ENCODE peak calls at places on chromosomes 16 and 17, in five cellular contexts. G, H, C, O and D are unnamed samples.

GRCh38 chr16:74868035-74868434 is 93.4 kb upstream of the FA2H start:
- DNase-seq in G (no peak), H (no peak), C (no peak), O (no peak), D (no peak)

GRCh38 chr16:67837811-67838210 is 4.3 kb upstream of the THAP11 start:
- DNase-seq in G (no peak), H (no peak), C (no peak), O (no peak), D (no peak)

GRCh38 chr17:2213291-2213960 is 90.2 kb downstream of the SMG6 start:
- DNase-seq in G (no peak), H (no peak), C (no peak), O (no peak), D (no peak)

GRCh38 chr16:88558457-88559442 is 11.5 kb upstream of the ZC3H18 start:
- DNase-seq in G (no peak), H (no peak), C (peak), O (no peak), D (no peak)

GRCh38 chr17:74892974-74893911 is at the start of gene FADS6:
- DNase-seq in G (no peak), H (no peak), C (no peak), O (no peak), D (no peak)

GRCh38 chr17:70181866-70182265 is 12.5 kb downstream of the KCNJ2 start:
- DNase-seq in G (no peak), H (no peak), C (no peak), O (no peak), D (no peak)

GRCh38 chr16:80277182-80277581 is 263.6 kb upstream of the DYNLRB2 start:
- DNase-seq in G (no peak), H (no peak), C (no peak), O (no peak), D (no peak)

GRCh38 chr16:35102780-35103403 is 1643.5 kb downstream of the TP53TG3F start:
- DNase-seq in G (no peak), H (no peak), C (no peak), O (no peak), D (no peak)

GRCh38 chr17:10107320-10108165 is 90.9 kb downstream of the GAS7 start:
- DNase-seq in G (no peak), H (no peak), C (peak), O (no peak), D (no peak)

GRCh38 chr17:77687921-77688320 is 270.6 kb upstream of the TNRC6C start:
- DNase-seq in G (no peak), H (no peak), C (no peak), O (no peak), D (no peak)

GRCh38 chr16:17273142-17273561 is 197.6 kb downstream of the XYLT1 start:
- DNase-seq in G (no peak), H (no peak), C (no peak), O (no peak), D (no peak)

GRCh38 chr17:50938821-50939541 is 72.8 kb upstream of the TOB1 start:
- DNase-seq in G (no peak), H (no peak), C (no peak), O (no peak), D (no peak)

GRCh38 chr17:76497979-76498885 is 3.0 kb downstream of the RHBDF2 start:
- DNase-seq in G (no peak), H (peak), C (peak), O (no peak), D (no peak)

GRCh38 chr17:77474292-77474988 is 333.7 kb downstream of the SEC14L1 start:
- DNase-seq in G (no peak), H (no peak), C (no peak), O (no peak), D (no peak)

GRCh38 chr16:31182391-31182790 is 2.5 kb downstream of the FUS start:
- DNase-seq in G (no peak), H (no peak), C (no peak), O (no peak), D (no peak)

GRCh38 chr17:37368577-37368976 is 7.2 kb upstream of the C17orf78 start:
- DNase-seq in G (no peak), H (no peak), C (no peak), O (no peak), D (no peak)

GRCh38 chr17:20908373-20909273 is 134.2 kb downstream of the USP22 start:
- DNase-seq in G (peak), H (peak), C (peak), O (peak), D (peak)
- TF ChIP-seq POLR2A in G (peak), H (no peak), C (no peak), O (peak), D (no peak)

GRCh38 chr17:39668141-39668924 is at the start of gene PNMT:
- DNase-seq in G (no peak), H (no peak), C (peak), O (no peak), D (no peak)
- TF ChIP-seq POLR2A in G (no peak), H (no peak), C (no peak), O (no peak), D (no peak)

GRCh38 chr17:18999911-19000310 is 4.7 kb downstream of the FAM83G start:
- DNase-seq in G (no peak), H (no peak), C (no peak), O (no peak), D (no peak)

GRCh38 chr17:18999394-18999793 is 5.2 kb downstream of the FAM83G start:
- DNase-seq in G (no peak), H (no peak), C (no peak), O (no peak), D (no peak)

GRCh38 chr17:19002805-19003542 is 1.6 kb downstream of the FAM83G start:
- DNase-seq in G (no peak), H (no peak), C (no peak), O (no peak), D (no peak)

GRCh38 chr17:19002191-19002590 is 2.4 kb downstream of the FAM83G start:
- DNase-seq in G (no peak), H (no peak), C (no peak), O (no peak), D (no peak)

GRCh38 chr17:19000531-19001011 is 4.0 kb downstream of the FAM83G start:
- DNase-seq in G (no peak), H (no peak), C (no peak), O (no peak), D (no peak)
- TF ChIP-seq POLR2A in G (no peak), H (no peak), C (no peak), O (peak), D (no peak)

DNA sequence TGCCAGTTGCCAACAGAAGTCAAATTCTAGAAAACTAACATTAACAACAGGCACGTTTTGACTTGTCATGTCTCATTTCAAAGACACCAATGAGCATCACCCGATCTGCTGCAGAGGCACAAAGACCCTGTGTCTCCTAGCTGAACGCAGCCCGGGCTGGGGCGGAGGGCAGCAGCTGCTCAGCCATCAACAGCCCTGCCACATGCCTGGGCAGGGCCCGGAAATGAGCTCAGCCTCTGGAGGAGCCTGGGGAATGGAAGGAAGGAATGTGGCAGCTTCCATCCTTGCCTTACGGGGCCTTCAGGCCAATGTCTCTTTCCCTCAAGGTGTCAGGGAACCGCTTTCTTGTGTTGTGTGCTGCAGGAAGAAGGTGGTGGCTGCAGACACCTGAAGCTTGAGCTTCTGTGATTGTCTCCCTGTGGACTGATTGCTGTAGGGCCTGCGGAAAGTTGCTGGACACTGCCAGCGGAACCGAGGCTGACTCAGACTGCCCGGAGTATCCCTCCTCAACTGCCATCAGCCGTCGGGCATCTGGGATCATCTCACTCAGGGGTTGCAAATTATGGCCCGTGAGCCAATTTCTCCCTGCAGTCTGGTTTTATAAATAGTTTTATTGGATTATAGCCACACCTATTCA is 7.3 kb downstream of the CDH13 start:
- DNase-seq in G (no peak), H (no peak), C (no peak), O (no peak), D (no peak)
- TF ChIP-seq POLR2A in G (no peak), H (no peak), C (no peak), O (no peak), D (no peak)

GRCh38 chr17:8487130-8487645 is 51.5 kb downstream of the NDEL1 start:
- DNase-seq in G (no peak), H (no peak), C (no peak), O (no peak), D (no peak)

GRCh38 chr17:8489841-8490240 is 54.2 kb downstream of the NDEL1 start:
- DNase-seq in G (no peak), H (no peak), C (no peak), O (no peak), D (no peak)

GRCh38 chr17:8488491-8488890 is 52.8 kb downstream of the NDEL1 start:
- DNase-seq in G (no peak), H (no peak), C (no peak), O (no peak), D (no peak)

GRCh38 chr17:8490256-8491023 is 54.8 kb downstream of the NDEL1 start:
- DNase-seq in G (no peak), H (no peak), C (no peak), O (no peak), D (no peak)

GRCh38 chr17:8488931-8489330 is 53.2 kb downstream of the NDEL1 start:
- DNase-seq in G (no peak), H (peak), C (no peak), O (no peak), D (no peak)
- TF ChIP-seq POLR2A in G (no peak), H (no peak), C (no peak), O (no peak), D (no peak)

GRCh38 chr17:64090144-64090543 is 39.8 kb downstream of the ERN1 start:
- DNase-seq in G (no peak), H (no peak), C (no peak), O (no peak), D (no peak)
- TF ChIP-seq POLR2A in G (no peak), H (no peak), C (no peak), O (no peak), D (no peak)